ENCODE peak calls at places on chromosomes 16 and 17, in six cellular contexts. M is ascending aorta; L is tibial artery; V is cardiac muscle cell; X is CD8-positive, alpha-beta T cell; R is pancreas. W is an unnamed sample.

GRCh38 chr16:8924214-8924613 is 39.5 kb downstream of the USP7 start:
- DNase-seq in M (no peak), L (no peak), V (no peak), X (no peak), R (peak; percentile 77), W (no peak)

GRCh38 chr16:10039220-10040096 is 142.8 kb downstream of the GRIN2A start:
- DNase-seq in M (no peak), L (no peak), V (peak; percentile 66), X (no peak), R (peak; percentile 22), W (peak; percentile 79)

GRCh38 chr17:43461185-43461584 is 22.6 kb upstream of the DHX8 start:
- DNase-seq in M (no peak), L (no peak), V (no peak), X (no peak), R (no peak), W (no peak)

GRCh38 chr17:62797959-62798358 is 10.2 kb downstream of the MARCHF10 start:
- DNase-seq in M (no peak), L (no peak), V (no peak), X (no peak), R (no peak), W (no peak)

GRCh38 chr17:50060951-50061712 is 5.2 kb downstream of the ITGA3 start:
- DNase-seq in M (peak; percentile 97), L (peak; percentile 85), V (peak; percentile 91), X (no peak), R (peak; percentile 69), W (peak; percentile 47)

GRCh38 chr17:77419547-77420475 is 279.0 kb downstream of the SEC14L1 start:
- DNase-seq in M (no peak), L (no peak), V (peak; percentile 87), X (no peak), R (no peak), W (no peak)

GRCh38 chr17:76997981-76998531 is 129.9 kb downstream of the MGAT5B start:
- DNase-seq in M (no peak), L (no peak), V (no peak), X (peak; percentile 29), R (no peak), W (no peak)

GRCh38 chr16:81266680-81267095 is 28.2 kb downstream of the BCO1 start:
- DNase-seq in M (no peak), L (no peak), V (no peak), X (no peak), R (no peak), W (no peak)

GRCh38 chr16:51535591-51535990 is 384.5 kb upstream of the SALL1 start:
- DNase-seq in M (no peak), L (no peak), V (no peak), X (no peak), R (no peak), W (no peak)

GRCh38 chr16:65989861-65990260 is 376.6 kb upstream of the CDH5 start:
- DNase-seq in M (no peak), L (peak; percentile 35), V (no peak), X (no peak), R (no peak), W (no peak)

GRCh38 chr16:79286646-79287423 is 313.7 kb downstream of the MAF start:
- DNase-seq in M (no peak), L (peak; percentile 43), V (no peak), X (no peak), R (peak; percentile 71), W (peak; percentile 31)

GRCh38 chr16:73048292-73049050 is 543 bp upstream of the ZFHX3 start:
- DNase-seq in M (peak; percentile 87), L (peak; percentile 73), V (peak; percentile 62), X (no peak), R (peak; percentile 57), W (no peak)

GRCh38 chr16:59324462-59324861 is 590.3 kb upstream of the GOT2 start:
- DNase-seq in M (no peak), L (no peak), V (no peak), X (no peak), R (no peak), W (no peak)

GRCh38 chr17:82839617-82840292 is at the start of gene ZNF750:
- DNase-seq in M (no peak), L (no peak), V (no peak), X (no peak), R (no peak), W (no peak)

GRCh38 chr16:27317738-27318398 is 4.1 kb downstream of the IL4R start:
- DNase-seq in M (peak; percentile 57), L (peak; percentile 9), V (no peak), X (no peak), R (no peak), W (no peak)

DNA sequence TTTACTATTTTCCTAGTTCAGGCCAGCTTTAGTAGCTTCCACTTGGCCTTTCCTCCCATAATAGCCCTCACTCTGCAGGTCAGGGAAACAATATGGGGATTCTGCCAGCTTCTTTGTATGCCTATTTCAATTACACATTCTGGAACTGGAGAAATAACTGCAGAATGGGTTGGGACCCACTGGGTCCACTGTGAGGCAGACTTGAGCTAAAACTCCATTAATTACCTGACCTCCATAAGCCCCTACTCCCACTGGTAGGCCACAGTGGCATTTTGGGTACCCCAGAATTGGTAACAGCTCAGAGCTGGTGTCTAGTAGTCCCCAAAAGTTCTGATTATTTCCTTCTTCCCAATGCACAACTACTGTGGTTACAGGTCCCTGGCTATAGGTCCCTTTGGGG is 16.7 kb upstream of the TENT4B start:
- DNase-seq in M (no peak), L (no peak), V (no peak), X (no peak), R (no peak), W (no peak)
- TF ChIP-seq CTCF in M (no peak), L (no peak), V (peak; percentile 16), X (no peak), R (no peak), W (no peak)

GRCh38 chr17:71849783-71850768 is 270.7 kb upstream of the SOX9 start:
- DNase-seq in M (no peak), L (no peak), V (no peak), X (no peak), R (no peak), W (no peak)

GRCh38 chr17:71850792-71851191 is 270.0 kb upstream of the SOX9 start:
- DNase-seq in M (no peak), L (no peak), V (no peak), X (no peak), R (no peak), W (no peak)

DNA sequence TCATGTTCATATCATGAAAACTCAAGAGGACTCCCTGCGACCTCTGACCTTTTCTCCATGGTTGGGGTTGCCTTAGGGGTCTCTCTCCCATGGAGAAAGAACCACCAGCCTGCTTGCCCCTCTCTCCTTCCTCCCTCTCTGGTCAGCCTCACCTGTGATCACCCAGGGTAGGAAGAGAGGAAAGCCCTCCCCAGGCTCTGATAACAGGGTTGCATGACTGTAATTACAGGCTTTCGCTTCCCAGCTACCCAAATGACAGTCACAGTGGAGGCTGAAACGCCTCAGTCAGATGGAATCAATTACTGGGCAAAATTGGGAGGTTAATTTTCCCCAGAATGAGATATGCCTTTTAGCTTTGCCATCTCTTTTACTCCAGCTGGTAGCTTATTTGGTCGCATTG is 265.8 kb upstream of the SOX9 start:
- DNase-seq in M (no peak), L (no peak), V (no peak), X (no peak), R (no peak), W (no peak)
- H3K4me3 ChIP-seq in M (no peak overlapping the region), L (no peak overlapping the region), V (no peak overlapping the region), X (no peak overlapping the region), R (no peak overlapping the region), W (no peak overlapping the region)

GRCh38 chr16:2038359-2039285 is 9.0 kb downstream of the NTHL1 start:
- DNase-seq in M (no peak), L (no peak), V (no peak), X (no peak), R (peak; percentile 40), W (no peak)

GRCh38 chr16:2039286-2040030 is 8.2 kb downstream of the NTHL1 start:
- DNase-seq in M (no peak), L (peak; percentile 62), V (no peak), X (no peak), R (no peak), W (no peak)

GRCh38 chr16:2037115-2037514 is 10.4 kb downstream of the NHERF2 start:
- DNase-seq in M (no peak), L (no peak), V (no peak), X (no peak), R (no peak), W (no peak)

GRCh38 chr16:2036200-2036966 is 9.7 kb downstream of the NHERF2 start:
- DNase-seq in M (no peak), L (no peak), V (no peak), X (no peak), R (peak; percentile 29), W (no peak)

GRCh38 chr16:2037631-2038358 is 9.8 kb downstream of the NTHL1 start:
- DNase-seq in M (no peak), L (no peak), V (no peak), X (no peak), R (peak; percentile 25), W (no peak)
- H3K27ac ChIP-seq in M (peak overlapping the region; percentile 83), L (peak overlapping the region; percentile 96), V (no peak overlapping the region), X (no peak overlapping the region), R (no peak overlapping the region), W (no peak overlapping the region)

GRCh38 chr16:48117217-48118105 is 38.3 kb downstream of the ABCC12 start:
- DNase-seq in M (no peak), L (no peak), V (peak; percentile 86), X (peak; percentile 5), R (peak; percentile 56), W (no peak)
- TF ChIP-seq CTCF in M (no peak), L (peak; percentile 30), V (peak; percentile 91), X (peak; percentile 49), R (peak; percentile 41), W (peak; percentile 58)

W was measured in dorsolateral prefrontal cortex.